ENCODE peak calls at places on chromosomes 16 and 17, in seven cellular contexts. U, J, P, I, V, K and B are unnamed samples. For H3K4me1, the result is how much of the 10 kb centered on the place peaks cover.

GRCh38 chr17:50370052-50370451 is 2.9 kb downstream of the MRPL27 start:
- DNase-seq in U (no peak), J (no peak), P (no peak), I (no peak), V (no peak), K (no peak), B (no peak)

GRCh38 chr17:39800540-39800939 is 62.8 kb downstream of the GRB7 start:
- DNase-seq in U (no peak), J (peak), P (no peak), I (no peak), V (no peak), K (no peak), B (peak)

GRCh38 chr16:27291106-27291505 is 22.5 kb upstream of the NSMCE1 start:
- DNase-seq in U (no peak), J (no peak), P (no peak), I (peak), V (peak), K (no peak), B (no peak)

GRCh38 chr16:79519448-79519847 is 81.1 kb downstream of the MAF start:
- DNase-seq in U (peak), J (no peak), P (peak), I (peak), V (peak), K (no peak), B (no peak)

GRCh38 chr17:28193241-28193640 is 125.8 kb upstream of the TMEM97 start:
- DNase-seq in U (no peak), J (no peak), P (no peak), I (no peak), V (peak), K (no peak), B (no peak)

GRCh38 chr17:49515196-49515770 is 20.2 kb downstream of the NGFR start:
- DNase-seq in U (peak), J (no peak), P (peak), I (peak), V (peak), K (peak), B (peak)

GRCh38 chr16:65497571-65497970 is 375.7 kb upstream of the CDH11 start:
- DNase-seq in U (no peak), J (no peak), P (no peak), I (no peak), V (no peak), K (peak), B (no peak)

GRCh38 chr17:49952912-49953497 is 16.0 kb upstream of the DLX4 start:
- DNase-seq in U (no peak), J (no peak), P (no peak), I (no peak), V (no peak), K (no peak), B (peak)

GRCh38 chr17:48575066-48575582 is 3.0 kb downstream of the HOXB4 start:
- DNase-seq in U (no peak), J (no peak), P (no peak), I (no peak), V (no peak), K (peak), B (no peak)

GRCh38 chr16:84700518-84701277 is 898 bp downstream of the USP10 start:
- DNase-seq in U (no peak), J (peak), P (no peak), I (peak), V (no peak), K (peak), B (no peak)

GRCh38 chr17:37488009-37488604 is 1.6 kb upstream of the DUSP14 start:
- DNase-seq in U (no peak), J (no peak), P (no peak), I (no peak), V (no peak), K (peak), B (peak)

GRCh38 chr17:67020293-67020766 is 24.0 kb upstream of the CACNG1 start:
- DNase-seq in U (no peak), J (no peak), P (no peak), I (no peak), V (no peak), K (no peak), B (no peak)

GRCh38 chr17:38460716-38461650 is 32.7 kb downstream of the ARHGAP23 start:
- DNase-seq in U (no peak), J (no peak), P (no peak), I (peak), V (no peak), K (no peak), B (peak)

GRCh38 chr16:58127033-58127556 is 2.1 kb downstream of the CFAP20 start:
- DNase-seq in U (no peak), J (peak), P (no peak), I (peak), V (no peak), K (peak), B (peak)

GRCh38 chr16:11016993-11017392 is 72.6 kb downstream of the CLEC16A start:
- DNase-seq in U (peak), J (peak), P (peak), I (no peak), V (no peak), K (peak), B (peak)

GRCh38 chr16:11224096-11224893 is 31.7 kb downstream of the SOCS1 start:
- DNase-seq in U (peak), J (peak), P (no peak), I (peak), V (peak), K (no peak), B (no peak)

GRCh38 chr17:76337413-76337777 is 16.3 kb downstream of the PRPSAP1 start:
- DNase-seq in U (no peak), J (no peak), P (peak), I (no peak), V (peak), K (peak), B (peak)

GRCh38 chr16:82694239-82694874 is 67.6 kb downstream of the CDH13 start:
- DNase-seq in U (no peak), J (no peak), P (no peak), I (no peak), V (no peak), K (peak), B (peak)

GRCh38 chr16:75099738-75100615 is 16.6 kb downstream of the LDHD start:
- DNase-seq in U (no peak), J (no peak), P (no peak), I (no peak), V (no peak), K (no peak), B (peak)

GRCh38 chr16:56789360-56789759 is 59.4 kb downstream of the NUP93 start:
- DNase-seq in U (no peak), J (no peak), P (peak), I (no peak), V (no peak), K (peak), B (no peak)

GRCh38 chr16:87056551-87056950 is 260.6 kb downstream of the C16orf95 start:
- DNase-seq in U (no peak), J (no peak), P (no peak), I (no peak), V (peak), K (no peak), B (peak)

GRCh38 chr17:82679586-82680465 is 18.7 kb downstream of the RAB40B start:
- DNase-seq in U (no peak), J (no peak), P (peak), I (no peak), V (no peak), K (no peak), B (peak)

GRCh38 chr17:1673041-1673790 is 11.5 kb downstream of the PRPF8 start:
- DNase-seq in U (peak), J (peak), P (no peak), I (no peak), V (no peak), K (no peak), B (peak)

GRCh38 chr17:48563385-48563838 is 14.7 kb downstream of the HOXB4 start:
- DNase-seq in U (no peak), J (no peak), P (no peak), I (no peak), V (no peak), K (peak), B (no peak)

GRCh38 chr17:74414510-74414909 is 17.4 kb upstream of the GPRC5C start:
- DNase-seq in U (no peak), J (no peak), P (no peak), I (no peak), V (no peak), K (no peak), B (no peak)

GRCh38 chr16:73053379-73054130 is 5.6 kb upstream of the ZFHX3 start:
- DNase-seq in U (peak), J (no peak), P (no peak), I (no peak), V (peak), K (peak), B (peak)

GRCh38 chr17:37280841-37281240 is 94.9 kb upstream of the C17orf78 start:
- DNase-seq in U (no peak), J (no peak), P (no peak), I (no peak), V (no peak), K (no peak), B (no peak)

GRCh38 chr16:57510016-57510871 is 24.0 kb upstream of the DOK4 start:
- DNase-seq in U (peak), J (no peak), P (no peak), I (no peak), V (no peak), K (no peak), B (peak)

GRCh38 chr16:80125677-80126076 is 415.1 kb upstream of the DYNLRB2 start:
- DNase-seq in U (peak), J (no peak), P (no peak), I (no peak), V (no peak), K (no peak), B (peak)

GRCh38 chr16:10750793-10751192 is 7.2 kb downstream of the NUBP1 start:
- DNase-seq in U (no peak), J (no peak), P (no peak), I (no peak), V (no peak), K (no peak), B (no peak)

GRCh38 chr16:46885960-46886763 is 2.0 kb downstream of the GPT2 start:
- DNase-seq in U (peak), J (no peak), P (peak), I (peak), V (no peak), K (peak), B (no peak)

GRCh38 chr17:67126983-67127382 is 82.6 kb downstream of the CACNG1 start:
- DNase-seq in U (no peak), J (no peak), P (no peak), I (no peak), V (no peak), K (no peak), B (no peak)

GRCh38 chr17:35666070-35666469 is 65.4 kb upstream of the RASL10B start:
- DNase-seq in U (no peak), J (no peak), P (no peak), I (no peak), V (no peak), K (peak), B (no peak)

GRCh38 chr17:44607836-44608690 is 48.2 kb upstream of the MEIOC start:
- DNase-seq in U (no peak), J (no peak), P (no peak), I (no peak), V (no peak), K (peak), B (peak)

GRCh38 chr16:19252904-19253303 is 32.6 kb upstream of the CLEC19A start:
- DNase-seq in U (no peak), J (no peak), P (no peak), I (no peak), V (no peak), K (no peak), B (no peak)

GRCh38 chr17:29591737-29592624 is 951 bp upstream of the ANKRD13B start:
- DNase-seq in U (peak), J (peak), P (peak), I (peak), V (peak), K (peak), B (peak)

GRCh38 chr16:48269011-48269410 is 21.7 kb upstream of the ABCC11 start:
- DNase-seq in U (no peak), J (no peak), P (no peak), I (no peak), V (no peak), K (no peak), B (no peak)

GRCh38 chr16:48272837-48273421 is 25.6 kb upstream of the ABCC11 start:
- DNase-seq in U (no peak), J (no peak), P (no peak), I (no peak), V (peak), K (no peak), B (no peak)

GRCh38 chr16:48276102-48276501 is 28.8 kb upstream of the ABCC11 start:
- DNase-seq in U (no peak), J (no peak), P (no peak), I (no peak), V (no peak), K (peak), B (no peak)

GRCh38 chr16:48274476-48274875 is 27.1 kb upstream of the ABCC11 start:
- DNase-seq in U (no peak), J (no peak), P (no peak), I (no peak), V (no peak), K (no peak), B (no peak)

GRCh38 chr16:48271728-48272127 is 24.4 kb upstream of the ABCC11 start:
- DNase-seq in U (no peak), J (no peak), P (no peak), I (no peak), V (no peak), K (peak), B (no peak)
- TF ChIP-seq CTCF in U (peak), J (no peak), P (no peak), I (no peak), V (peak), K (peak), B (peak)

DNA sequence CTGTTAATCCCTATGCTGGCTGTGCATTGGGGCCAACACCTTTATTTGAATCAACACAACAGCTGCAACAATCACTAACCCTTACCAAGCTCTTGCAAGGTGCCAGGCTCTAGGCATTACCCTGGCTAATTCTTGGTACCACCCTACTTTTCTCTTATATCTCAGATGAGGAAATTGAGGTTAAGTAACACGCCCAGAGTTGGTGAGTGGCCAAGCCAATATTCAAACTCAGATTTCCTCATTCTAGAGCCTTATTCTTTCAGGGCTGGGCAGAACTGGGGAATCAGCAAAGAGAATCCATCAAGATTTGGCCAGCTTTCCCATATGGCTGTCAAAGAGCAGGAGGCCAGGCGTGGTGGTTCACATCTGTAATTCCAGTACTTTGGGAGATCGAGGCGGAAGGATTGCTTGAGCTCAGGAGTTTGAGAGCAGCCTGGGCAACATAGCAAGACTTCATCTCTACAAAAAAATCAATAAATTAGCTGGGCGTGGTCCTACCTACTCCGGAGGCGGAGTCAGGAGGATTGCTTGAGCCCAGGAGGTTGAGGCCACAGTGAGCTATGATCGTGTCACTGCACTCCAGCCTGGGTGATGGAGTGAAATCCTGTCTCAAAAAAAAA is 23.7 kb downstream of the ARSG start:
- DNase-seq in U (no peak), J (peak), P (no peak), I (no peak), V (no peak), K (no peak), B (no peak)
- H3K27ac ChIP-seq in U (no peak), J (no peak), P (no peak), I (no peak), V (no peak), K (no peak), B (no peak)

GRCh38 chr16:51056331-51056730 is 94.7 kb downstream of the SALL1 start:
- DNase-seq in U (no peak), J (no peak), P (no peak), I (no peak), V (no peak), K (no peak), B (no peak)
- H3K4me1 ChIP-seq in U (under half), J (under half), P (under half), I (under half), V (under half), K (under half), B (under half)

DNA sequence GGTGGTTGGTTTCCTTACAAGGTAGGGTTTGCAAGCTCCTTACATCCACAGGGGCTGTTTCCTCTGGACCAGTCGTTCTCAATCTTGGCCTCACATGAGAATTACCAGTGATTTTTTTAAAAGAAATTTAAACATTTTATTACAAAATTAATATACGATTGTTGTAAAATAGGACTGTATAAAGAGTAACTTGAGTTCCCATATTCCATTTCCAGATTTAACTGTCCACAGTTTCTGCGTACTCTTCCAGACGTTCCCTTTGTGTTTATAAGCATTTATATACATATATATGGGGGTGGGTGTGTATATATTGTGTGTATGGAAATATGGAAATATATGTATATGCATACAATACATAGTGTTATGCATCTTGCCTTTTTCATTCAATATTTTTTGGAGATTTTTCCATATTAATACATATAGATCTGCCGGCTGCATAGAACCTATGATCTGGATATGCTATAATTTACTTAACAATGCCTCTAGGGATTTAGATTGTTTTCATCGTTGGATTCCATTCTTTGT is 31.5 kb downstream of the HLF start:
- DNase-seq in U (no peak), J (no peak), P (no peak), I (no peak), V (no peak), K (no peak), B (no peak)
- TF ChIP-seq CTCF in U (no peak), J (no peak), P (no peak), I (no peak), V (no peak), K (no peak), B (no peak)

DNA sequence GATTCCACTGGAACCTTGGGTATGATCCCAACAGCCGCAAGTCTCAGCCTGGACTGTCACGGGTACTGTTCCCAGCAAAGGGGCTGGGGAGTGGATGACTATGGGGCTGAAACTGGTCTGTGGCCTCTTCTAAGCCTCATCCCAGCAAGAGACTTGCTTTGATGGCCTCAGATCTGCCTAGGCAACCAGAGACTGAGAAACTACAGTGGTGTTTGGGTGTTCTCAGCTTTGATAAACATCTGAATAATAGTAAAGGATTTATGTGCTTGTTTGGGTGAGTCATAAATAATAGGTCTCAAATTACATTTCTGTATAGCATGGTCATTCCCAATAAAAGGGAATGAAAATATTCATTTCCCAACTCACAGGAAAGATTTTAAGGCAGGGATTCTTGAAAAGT is 30.2 kb upstream of the ULK2 start:
- DNase-seq in U (no peak), J (no peak), P (no peak), I (no peak), V (no peak), K (peak), B (no peak)
- H3K27ac ChIP-seq in U (no peak), J (no peak), P (no peak), I (no peak), V (no peak), K (peak), B (peak)

GRCh38 chr17:56581635-56582605 is 11.6 kb upstream of the NOG start:
- DNase-seq in U (peak), J (no peak), P (no peak), I (no peak), V (no peak), K (no peak), B (no peak)

GRCh38 chr17:56577190-56577589 is 16.3 kb upstream of the NOG start:
- DNase-seq in U (no peak), J (no peak), P (no peak), I (no peak), V (no peak), K (no peak), B (no peak)

GRCh38 chr17:56583772-56584171 is 9.7 kb upstream of the NOG start:
- DNase-seq in U (no peak), J (no peak), P (no peak), I (no peak), V (no peak), K (no peak), B (no peak)

DNA sequence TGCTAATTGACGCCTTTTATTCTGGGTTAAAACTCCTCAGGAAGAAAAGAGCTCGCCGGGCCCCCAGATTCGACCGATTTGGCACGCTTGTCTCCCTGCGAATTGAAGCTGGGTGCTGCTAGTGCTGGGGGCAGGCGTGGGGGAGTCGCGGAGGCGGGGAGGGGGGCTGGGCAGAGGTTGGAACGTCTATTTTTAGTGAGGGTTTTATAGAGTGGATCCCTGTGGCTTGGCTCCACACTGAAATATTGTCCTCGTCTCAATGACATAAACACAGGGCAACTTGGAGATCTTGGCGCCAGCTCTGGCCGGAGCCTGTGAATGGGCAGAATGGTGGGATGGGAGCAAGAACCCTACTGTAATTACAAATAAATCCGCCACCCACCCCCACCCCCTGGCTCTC is 15.7 kb upstream of the NOG start:
- DNase-seq in U (peak), J (no peak), P (no peak), I (no peak), V (no peak), K (no peak), B (no peak)
- H3K4me1 ChIP-seq in U (under half), J (under half), P (under half), I (under half), V (under half), K (under half), B (under half)